ENCODE peak calls at places on chromosome 13, in five cellular contexts. J, R, Z, H and I are unnamed samples.
A peak's percentile ranks its signal among the peaks of the same experiment; 100 is the strongest.

GRCh38 chr13:67273001-67273400 is 42.9 kb upstream of the PCDH9 start:
- DNase-seq in J (no peak), R (peak; percentile 47), Z (no peak), H (peak; percentile 52), I (no peak)

GRCh38 chr13:87274209-87274819 is 396.9 kb upstream of the SLITRK5 start:
- DNase-seq in J (peak; percentile 11), R (peak; percentile 43), Z (peak; percentile 85), H (peak; percentile 27), I (no peak)

GRCh38 chr13:91719033-91719432 is 320.6 kb downstream of the GPC5 start:
- DNase-seq in J (no peak), R (peak; percentile 9), Z (peak; percentile 37), H (no peak), I (no peak)

GRCh38 chr13:26468203-26468602 is 89.3 kb upstream of the WASF3 start:
- DNase-seq in J (no peak), R (no peak), Z (no peak), H (no peak), I (no peak)

GRCh38 chr13:78958019-78958418 is 299.1 kb upstream of the OBI1 start:
- DNase-seq in J (no peak), R (no peak), Z (no peak), H (no peak), I (no peak)

GRCh38 chr13:23561261-23561660 is 9.0 kb upstream of the TNFRSF19 start:
- DNase-seq in J (no peak), R (no peak), Z (no peak), H (no peak), I (no peak)

GRCh38 chr13:51396352-51396751 is 56.5 kb downstream of the INTS6 start:
- DNase-seq in J (no peak), R (no peak), Z (peak; percentile 93), H (no peak), I (no peak)

GRCh38 chr13:53238241-53238640 is 209.6 kb downstream of the OLFM4 start:
- DNase-seq in J (no peak), R (no peak), Z (no peak), H (no peak), I (no peak)

GRCh38 chr13:41179593-41180250 is 14.6 kb downstream of the KBTBD7 start:
- DNase-seq in J (no peak), R (peak; percentile 27), Z (peak; percentile 14), H (peak; percentile 66), I (no peak)

GRCh38 chr13:90943961-90944360 is 403.5 kb upstream of the MIR17HG start:
- DNase-seq in J (no peak), R (no peak), Z (no peak), H (no peak), I (no peak)

GRCh38 chr13:44474122-44474910 is 100.7 kb downstream of the SERP2 start:
- DNase-seq in J (no peak), R (peak; percentile 22), Z (no peak), H (no peak), I (no peak)

GRCh38 chr13:30752991-30753616 is 17.8 kb downstream of the ALOX5AP start:
- DNase-seq in J (no peak), R (no peak), Z (no peak), H (no peak), I (no peak)

GRCh38 chr13:109275848-109276247 is 510.5 kb downstream of the IRS2 start:
- DNase-seq in J (no peak), R (no peak), Z (no peak), H (peak; percentile 39), I (peak; percentile 83)

GRCh38 chr13:94267581-94267980 is 211.9 kb downstream of the DCT start:
- DNase-seq in J (no peak), R (no peak), Z (no peak), H (no peak), I (no peak)

GRCh38 chr13:40187836-40188591 is 478.4 kb downstream of the FOXO1 start:
- DNase-seq in J (peak; percentile 49), R (no peak), Z (no peak), H (no peak), I (no peak)

GRCh38 chr13:73335938-73336337 is 277.1 kb downstream of the KLF5 start:
- DNase-seq in J (no peak), R (no peak), Z (no peak), H (no peak), I (no peak)

GRCh38 chr13:41494202-41494601 is 36.9 kb downstream of the RGCC start:
- DNase-seq in J (no peak), R (no peak), Z (no peak), H (no peak), I (no peak)

GRCh38 chr13:113527272-113527958 is 36.9 kb upstream of the DCUN1D2 start:
- DNase-seq in J (no peak), R (no peak), Z (no peak), H (no peak), I (no peak)

GRCh38 chr13:44305845-44306244 is 67.8 kb upstream of the SERP2 start:
- DNase-seq in J (no peak), R (peak; percentile 21), Z (no peak), H (no peak), I (no peak)

GRCh38 chr13:98571955-98572662 is 4.8 kb downstream of the STK24 start:
- DNase-seq in J (no peak), R (peak; percentile 27), Z (peak; percentile 44), H (peak; percentile 94), I (no peak)

GRCh38 chr13:32323912-32324311 is 8.6 kb downstream of the BRCA2 start:
- DNase-seq in J (no peak), R (peak; percentile 61), Z (no peak), H (peak; percentile 67), I (no peak)

GRCh38 chr13:37701972-37702371 is 103.4 kb upstream of the POSTN start:
- DNase-seq in J (no peak), R (peak; percentile 94), Z (peak; percentile 50), H (peak; percentile 92), I (no peak)

GRCh38 chr13:74325106-74325505 is 190.9 kb upstream of the KLF12 start:
- DNase-seq in J (no peak), R (peak; percentile 83), Z (peak; percentile 53), H (peak; percentile 58), I (no peak)

GRCh38 chr13:97346097-97346496 is 87.9 kb upstream of the RAP2A start:
- DNase-seq in J (no peak), R (no peak), Z (no peak), H (no peak), I (no peak)

GRCh38 chr13:40064723-40065122 is 409.3 kb downstream of the COG6 start:
- DNase-seq in J (no peak), R (peak; percentile 85), Z (no peak), H (peak; percentile 89), I (no peak)

GRCh38 chr13:33800646-33801186 is 17.2 kb upstream of the RFC3 start:
- DNase-seq in J (no peak), R (no peak), Z (peak; percentile 27), H (no peak), I (no peak)